ENCODE peak calls at places on chromosomes 7 and 10, in eight cellular contexts. M is NCI-H748 treated with DMSO at 0.1 percent for 48 hours; X is HEK293T; F is activated CD8-positive, alpha-beta memory T cell treated with anti-CD3 and anti-CD28 coated beads, Interleukin-2, amount 10 ng/mL, durations not matched to agents 7 days and 5 days; Z is NCI-H1105 treated with DMSO at 0.1 percent for 48 hours; J is Daoy; R is substantia nigra; I is T1000. H is an unnamed sample.

GRCh38 chr7:831596-832291 is 532 bp upstream of the SUN1 start:
- DNase-seq in Z (no peak), R (no peak), X (peak; percentile 40), F (no peak), J (peak; percentile 81), M (no peak), I (peak; percentile 8), H (no peak)

GRCh38 chr7:23426876-23427275 is 43.4 kb downstream of the IGF2BP3 start:
- DNase-seq in R (no peak), I (no peak), X (no peak), Z (no peak), M (no peak), J (peak; percentile 16), F (no peak), H (no peak)

GRCh38 chr7:125059861-125060456 is 130.3 kb upstream of the POT1 start:
- DNase-seq in X (no peak), R (no peak), M (peak; percentile 24), I (no peak), F (no peak), J (no peak), Z (peak; percentile 58), H (peak; percentile 44)

GRCh38 chr7:107111196-107111595 is 57.6 kb upstream of the HBP1 start:
- DNase-seq in M (no peak), I (no peak), J (no peak), R (no peak), Z (no peak), X (no peak), F (no peak), H (no peak)

GRCh38 chr10:17028843-17029580 is 100.6 kb downstream of the CUBN start:
- DNase-seq in X (no peak), R (no peak), M (no peak), Z (no peak), F (peak; percentile 58), J (no peak), I (no peak), H (no peak)

GRCh38 chr10:47453435-47454293 is 30.3 kb downstream of the ANXA8 start:
- DNase-seq in X (no peak), M (no peak), I (no peak), J (no peak), R (no peak), Z (no peak), F (peak; percentile 15), H (no peak)

GRCh38 chr10:132539894-132540293 is 2.3 kb downstream of the INPP5A start:
- DNase-seq in I (no peak), F (no peak), R (no peak), J (peak; percentile 59), M (no peak), Z (no peak), X (no peak), H (no peak)

GRCh38 chr10:62239994-62240393 is 28.6 kb downstream of the RTKN2 start:
- DNase-seq in Z (no peak), R (no peak), M (no peak), X (no peak), J (no peak), F (no peak), I (no peak), H (no peak)

GRCh38 chr10:51694369-51694768 is 5.0 kb downstream of the CSTF2T start:
- DNase-seq in X (no peak), M (no peak), R (no peak), I (no peak), Z (no peak), F (no peak), J (no peak), H (no peak)

GRCh38 chr7:42208586-42208985 is 28.4 kb downstream of the GLI3 start:
- DNase-seq in M (no peak), J (no peak), X (no peak), F (no peak), R (no peak), I (no peak), Z (no peak), H (no peak)

GRCh38 chr10:59575269-59575668 is 134.4 kb downstream of the SLC16A9 start:
- DNase-seq in M (no peak), R (no peak), J (peak; percentile 9), X (no peak), I (no peak), F (no peak), Z (no peak), H (no peak)

GRCh38 chr7:155296788-155297516 is 726 bp upstream of the INSIG1 start:
- DNase-seq in M (peak; percentile 33), J (peak; percentile 87), R (peak; percentile 39), X (peak; percentile 92), I (peak; percentile 43), Z (peak; percentile 53), F (peak; percentile 96), H (peak; percentile 91)

GRCh38 chr10:117936136-117936535 is 110.6 kb downstream of the RAB11FIP2 start:
- DNase-seq in R (no peak), M (no peak), I (no peak), X (no peak), J (peak; percentile 8), Z (no peak), F (no peak), H (no peak)

GRCh38 chr7:48309720-48310119 is 138.5 kb downstream of the ABCA13 start:
- DNase-seq in R (no peak), X (no peak), F (no peak), J (no peak), M (no peak), Z (no peak), I (no peak), H (no peak)

GRCh38 chr7:116025098-116025809 is 5.3 kb downstream of the TFEC start:
- DNase-seq in M (no peak), J (no peak), R (no peak), Z (no peak), I (no peak), F (no peak), X (no peak), H (no peak)

GRCh38 chr10:123390874-123391273 is 236.7 kb downstream of the BUB3 start:
- DNase-seq in Z (no peak), R (no peak), F (no peak), I (no peak), X (no peak), J (no peak), M (no peak), H (no peak)

GRCh38 chr7:137953043-137953691 is 48.7 kb downstream of the CREB3L2 start:
- DNase-seq in I (no peak), X (peak; percentile 55), M (no peak), R (no peak), Z (no peak), F (no peak), J (peak; percentile 65), H (peak; percentile 60)

GRCh38 chr7:108101759-108102158 is 28.4 kb downstream of the LAMB4 start:
- DNase-seq in Z (no peak), F (no peak), R (no peak), X (no peak), I (no peak), J (no peak), M (no peak), H (no peak)

GRCh38 chr7:120334475-120334874 is 61.5 kb downstream of the KCND2 start:
- DNase-seq in F (no peak), Z (no peak), R (no peak), J (no peak), I (no peak), M (no peak), X (no peak), H (no peak)

GRCh38 chr10:72639441-72639873 is 13.6 kb upstream of the MICU1 start:
- DNase-seq in R (no peak), F (no peak), I (no peak), X (no peak), J (no peak), Z (no peak), M (no peak), H (no peak)

GRCh38 chr10:42783181-42783549 is 570 bp downstream of the BMS1 start:
- DNase-seq in R (no peak), Z (peak; percentile 45), X (peak; percentile 12), I (no peak), J (peak; percentile 52), M (peak; percentile 41), F (peak; percentile 51), H (peak; percentile 23)

GRCh38 chr10:122192142-122192541 is 79.0 kb upstream of the BTBD16 start:
- DNase-seq in R (no peak), Z (no peak), M (no peak), J (no peak), I (no peak), F (no peak), X (no peak), H (no peak)

GRCh38 chr7:107167483-107168232 is 1.1 kb upstream of the HBP1 start:
- DNase-seq in F (no peak), Z (peak; percentile 54), R (peak; percentile 84), X (peak; percentile 36), I (no peak), J (peak; percentile 80), M (peak; percentile 56), H (peak; percentile 89)

GRCh38 chr10:80504158-80504811 is 33.4 kb upstream of the SH2D4B start:
- DNase-seq in Z (no peak), R (no peak), F (no peak), J (no peak), I (no peak), M (no peak), X (no peak), H (no peak)

GRCh38 chr7:32941996-32942782 is 15.1 kb upstream of the FKBP9 start:
- DNase-seq in Z (peak; percentile 54), R (peak; percentile 67), J (peak; percentile 74), M (peak; percentile 20), X (peak; percentile 41), I (peak; percentile 65), F (peak; percentile 70), H (no peak)

GRCh38 chr10:97851341-97852001 is 1.8 kb downstream of the GOLGA7B start:
- DNase-seq in X (no peak), J (no peak), F (no peak), I (no peak), R (peak; percentile 49), M (no peak), Z (no peak), H (no peak)

GRCh38 chr7:104530243-104530642 is 201.8 kb downstream of the LHFPL3 start:
- DNase-seq in R (no peak), I (no peak), Z (no peak), F (no peak), X (peak; percentile 12), J (no peak), M (no peak), H (peak; percentile 36)

GRCh38 chr10:14758994-14759664 is 15.6 kb downstream of the FAM107B start:
- DNase-seq in M (no peak), J (peak; percentile 13), X (no peak), R (no peak), I (no peak), F (no peak), Z (no peak), H (no peak)

GRCh38 chr10:74380780-74381179 is 229.8 kb downstream of the ADK start:
- DNase-seq in F (no peak), X (no peak), Z (no peak), M (no peak), J (no peak), R (no peak), I (no peak), H (no peak)

GRCh38 chr10:43854042-43854441 is 205.4 kb upstream of the ZNF32 start:
- DNase-seq in J (peak; percentile 70), I (peak; percentile 31), M (no peak), R (no peak), Z (no peak), X (no peak), F (no peak), H (no peak)

GRCh38 chr7:46015107-46015868 is 94.2 kb upstream of the IGFBP3 start:
- DNase-seq in R (no peak), M (no peak), F (no peak), X (no peak), I (no peak), Z (no peak), J (peak; percentile 22), H (no peak)

GRCh38 chr10:58048936-58049335 is 218.8 kb downstream of the IPMK start:
- DNase-seq in I (no peak), M (no peak), J (no peak), Z (no peak), X (no peak), F (no peak), R (no peak), H (no peak)

GRCh38 chr7:91634485-91635177 is 245.9 kb downstream of the MTERF1 start:
- DNase-seq in X (no peak), Z (peak; percentile 98), F (no peak), I (no peak), M (peak; percentile 97), J (no peak), R (no peak), H (peak; percentile 99)

GRCh38 chr7:30068117-30068516 is 39.9 kb downstream of the PLEKHA8 start:
- DNase-seq in J (no peak), M (no peak), R (no peak), Z (peak; percentile 7), X (no peak), F (no peak), I (no peak), H (no peak)